ENCODE peak calls at places on chromosome 1, in eight cellular contexts. I is pancreas, H is Peyer's patch, D is MG63, O is psoas muscle, F is upper lobe of right lung, V is mesendoderm, P is heart left ventricle. W is an unnamed sample. For H3K36me3, the result is how much of the 10 kb centered on the place peaks cover.

GRCh38 chr1:161487483-161487827 is 17.8 kb upstream of the FCGR2A start:
- DNase-seq in I (peak), H (no peak), D (peak), O (no peak), F (no peak), V (no peak), P (peak), W (no peak)

GRCh38 chr1:227898502-227899140 is 49.1 kb downstream of the WNT9A start:
- DNase-seq in I (peak), H (no peak), D (peak), O (peak), F (peak), V (no peak), P (peak), W (peak)

GRCh38 chr1:108531429-108531828 is 28.5 kb upstream of the EEIG2 start:
- DNase-seq in I (no peak), H (no peak), D (no peak), O (no peak), F (no peak), V (no peak), P (no peak), W (no peak)

GRCh38 chr1:228842094-228842775 is 107.0 kb downstream of the RHOU start:
- DNase-seq in I (peak), H (no peak), D (peak), O (peak), F (no peak), V (peak), P (peak), W (no peak)

GRCh38 chr1:211549092-211549749 is 29.7 kb downstream of the SLC30A1 start:
- DNase-seq in I (no peak), H (no peak), D (no peak), O (no peak), F (no peak), V (no peak), P (peak), W (no peak)

GRCh38 chr1:39372105-39372504 is 119.3 kb upstream of the BMP8A start:
- DNase-seq in I (no peak), H (no peak), D (no peak), O (no peak), F (no peak), V (no peak), P (no peak), W (no peak)

GRCh38 chr1:66166746-66167145 is 367.2 kb upstream of the SGIP1 start:
- DNase-seq in I (no peak), H (no peak), D (no peak), O (no peak), F (no peak), V (no peak), P (no peak), W (no peak)

GRCh38 chr1:160681067-160681890 is 30.3 kb downstream of the CD48 start:
- DNase-seq in I (peak), H (peak), D (peak), O (peak), F (peak), V (peak), P (peak), W (peak)

GRCh38 chr1:84199257-84199656 is 55.2 kb downstream of the PRKACB start:
- DNase-seq in I (no peak), H (no peak), D (no peak), O (no peak), F (no peak), V (no peak), P (no peak), W (no peak)
- H3K36me3 ChIP-seq in I (under half), H (under half), D (under half), O (under half), F (under half), V (under half), P (under half), W (under half)

GRCh38 chr1:204402391-204402790 is 9.2 kb downstream of the PPP1R15B start:
- DNase-seq in I (no peak), H (no peak), D (no peak), O (no peak), F (no peak), V (no peak), P (no peak), W (no peak)

GRCh38 chr1:204404629-204405028 is 7.0 kb downstream of the PPP1R15B start:
- DNase-seq in I (no peak), H (no peak), D (no peak), O (no peak), F (no peak), V (no peak), P (no peak), W (no peak)

GRCh38 chr1:204400893-204401510 is 10.6 kb downstream of the PPP1R15B start:
- DNase-seq in I (no peak), H (no peak), D (no peak), O (no peak), F (no peak), V (no peak), P (no peak), W (no peak)

GRCh38 chr1:204398197-204399125 is 13.2 kb downstream of the PPP1R15B start:
- DNase-seq in I (peak), H (peak), D (peak), O (peak), F (peak), V (peak), P (no peak), W (peak)

DNA sequence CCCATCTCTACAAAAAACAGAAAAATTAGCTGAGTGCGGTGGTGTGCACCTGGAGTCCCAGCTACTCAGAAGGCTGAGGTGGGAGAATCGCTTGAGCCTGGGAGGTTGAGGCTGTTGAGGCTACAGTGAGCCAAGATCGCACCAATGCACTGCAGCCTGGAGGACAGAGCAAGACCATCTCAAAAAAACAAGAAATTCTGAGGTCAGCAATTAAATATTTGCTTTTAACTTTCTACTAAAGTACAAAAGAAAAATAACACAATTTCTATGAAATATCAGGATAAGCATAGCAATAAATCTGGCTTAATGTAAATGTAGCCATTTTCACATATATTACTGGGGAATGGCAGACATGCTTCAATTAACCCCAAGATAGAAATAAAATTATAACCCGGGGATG is 9.9 kb downstream of the PPP1R15B start:
- DNase-seq in I (no peak), H (no peak), D (no peak), O (no peak), F (no peak), V (no peak), P (no peak), W (no peak)
- H3K36me3 ChIP-seq in I (under half), H (half or more), D (half or more), O (half or more), F (half or more), V (under half), P (half or more), W (under half)

DNA sequence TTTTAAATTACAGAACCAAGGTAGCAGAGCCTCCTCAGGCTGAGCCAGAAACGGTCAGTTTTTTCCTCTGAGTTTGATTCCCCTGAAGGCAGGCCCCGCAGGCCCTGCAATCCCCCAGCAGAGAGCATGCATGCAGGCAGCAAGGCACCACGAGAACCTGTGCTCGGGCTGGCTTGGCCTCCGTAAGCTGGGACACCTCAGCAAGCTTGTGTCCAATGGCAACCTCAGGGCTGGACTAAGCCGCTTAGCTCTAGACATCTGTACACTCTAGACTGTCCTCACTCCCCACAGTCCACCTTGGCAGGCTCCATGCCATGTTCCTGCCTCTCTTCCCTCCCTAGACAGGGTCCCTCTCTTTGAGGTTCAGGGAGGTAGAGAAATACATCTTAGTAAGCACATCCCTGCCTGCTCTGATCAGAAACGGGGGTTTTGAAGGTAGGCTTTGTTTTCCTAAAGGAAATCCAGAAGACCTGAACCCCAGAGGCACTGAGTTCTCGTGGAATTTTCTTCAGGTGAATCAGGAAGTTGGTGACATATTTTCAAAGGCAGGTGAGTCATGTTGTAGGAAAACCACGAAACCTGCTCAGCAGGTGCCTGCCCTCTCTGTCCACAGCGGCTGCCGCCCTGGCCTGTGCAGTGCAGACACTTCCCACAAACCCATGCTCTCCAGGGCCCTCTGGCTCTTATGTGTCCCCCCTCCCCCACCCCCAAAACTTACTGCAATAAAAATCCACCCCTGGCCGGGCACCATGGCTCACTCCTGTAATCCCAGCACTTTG is 6.9 kb downstream of the TMEM63A start:
- DNase-seq in I (peak), H (no peak), D (no peak), O (no peak), F (peak), V (peak), P (no peak), W (no peak)
- H3K36me3 ChIP-seq in I (under half), H (under half), D (under half), O (half or more), F (half or more), V (under half), P (half or more), W (half or more)

GRCh38 chr1:244840219-244840794 is 4.8 kb downstream of the COX20 start:
- DNase-seq in I (no peak), H (no peak), D (no peak), O (no peak), F (no peak), V (no peak), P (no peak), W (no peak)
- H3K36me3 ChIP-seq in I (under half), H (half or more), D (half or more), O (half or more), F (half or more), V (under half), P (half or more), W (under half)

GRCh38 chr1:24353292-24353891 is 34.2 kb downstream of the GRHL3 start:
- DNase-seq in I (no peak), H (no peak), D (no peak), O (no peak), F (no peak), V (no peak), P (no peak), W (no peak)
- H3K36me3 ChIP-seq in I (under half), H (under half), D (under half), O (under half), F (under half), V (under half), P (under half), W (under half)

DNA sequence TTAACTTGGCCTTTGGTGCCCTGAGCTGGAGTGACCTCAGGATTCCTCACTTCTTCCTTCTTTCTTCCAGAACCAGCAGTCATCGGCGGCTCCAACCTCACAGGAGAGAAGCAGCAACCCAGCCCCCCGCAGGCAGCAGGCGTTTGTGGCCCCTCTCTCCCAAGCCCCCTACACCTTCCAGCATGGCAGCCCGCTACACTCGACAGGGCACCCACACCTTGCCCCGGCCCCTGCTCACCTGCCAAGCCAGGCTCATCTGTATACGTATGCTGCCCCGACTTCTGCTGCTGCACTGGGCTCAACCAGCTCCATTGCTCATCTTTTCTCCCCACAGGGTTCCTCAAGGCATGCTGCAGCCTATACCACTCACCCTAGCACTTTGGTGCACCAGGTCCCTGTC is 6.3 kb upstream of the OLFML3 start:
- DNase-seq in I (no peak), H (no peak), D (no peak), O (no peak), F (no peak), V (no peak), P (no peak), W (no peak)
- H3K36me3 ChIP-seq in I (under half), H (half or more), D (half or more), O (half or more), F (half or more), V (under half), P (half or more), W (half or more)